ENCODE peak calls at places on chromosomes 12 and 14, in five cellular contexts. S is heart left ventricle, B is endothelial cell of umbilical vein, Z is HCT116, T is uterus. O is an unnamed sample.

GRCh38 chr12:54564768-54565167 is 15.4 kb downstream of the PDE1B start:
- DNase-seq in T (no peak), B (no peak), S (no peak), Z (no peak), O (no peak)

GRCh38 chr12:113097716-113098427 is 37.7 kb downstream of the RASAL1 start:
- DNase-seq in S (no peak), Z (no peak), T (peak; percentile 20), B (no peak), O (no peak)

GRCh38 chr14:90424075-90424474 is 27.2 kb downstream of the CALM1 start:
- DNase-seq in T (no peak), B (no peak), S (no peak), Z (no peak), O (no peak)

GRCh38 chr14:75022655-75023054 is 19.9 kb downstream of the EIF2B2 start:
- DNase-seq in B (peak; percentile 13), S (no peak), T (no peak), Z (no peak), O (no peak)

GRCh38 chr14:104224516-104225281 is 86.3 kb downstream of the KIF26A start:
- DNase-seq in Z (no peak), T (no peak), S (peak; percentile 74), B (peak; percentile 14), O (no peak)

GRCh38 chr14:105486974-105487448 is 325 bp downstream of the CRIP1 start:
- DNase-seq in Z (no peak), S (peak; percentile 90), T (peak; percentile 73), B (no peak), O (peak; percentile 46)

GRCh38 chr12:98154850-98155249 is 360.5 kb upstream of the TMPO start:
- DNase-seq in S (no peak), T (no peak), Z (peak; percentile 12), B (peak; percentile 57), O (no peak)

GRCh38 chr14:37094502-37094901 is 77.9 kb downstream of the SLC25A21 start:
- DNase-seq in B (no peak), T (no peak), S (no peak), Z (no peak), O (no peak)

GRCh38 chr12:118432812-118433540 is 56.6 kb downstream of the SUDS3 start:
- DNase-seq in Z (no peak), S (no peak), B (no peak), T (no peak), O (no peak)

GRCh38 chr12:26274441-26275312 is 79.3 kb downstream of the SSPN start:
- DNase-seq in T (peak; percentile 85), S (peak; percentile 83), Z (peak; percentile 71), B (peak; percentile 98), O (no peak)

GRCh38 chr14:32576088-32576795 is 247.1 kb downstream of the AKAP6 start:
- DNase-seq in B (peak; percentile 57), T (peak; percentile 36), Z (peak; percentile 42), S (no peak), O (peak; percentile 27)

GRCh38 chr14:68783408-68784297 is 9.2 kb downstream of the ZFP36L1 start:
- DNase-seq in T (peak; percentile 18), S (no peak), Z (no peak), B (no peak), O (no peak)

GRCh38 chr14:75661499-75661814 is 411 bp downstream of the TTLL5 start:
- DNase-seq in B (no peak), T (no peak), S (no peak), Z (no peak), O (no peak)

GRCh38 chr12:98137278-98137677 is 378.1 kb upstream of the TMPO start:
- DNase-seq in S (no peak), Z (no peak), B (no peak), T (no peak), O (no peak)

GRCh38 chr12:16421806-16422205 is 74.4 kb downstream of the MGST1 start:
- DNase-seq in B (no peak), T (no peak), S (no peak), Z (no peak), O (no peak)

GRCh38 chr14:44846232-44846824 is 115.4 kb downstream of the KLHL28 start:
- DNase-seq in B (peak; percentile 38), T (no peak), S (no peak), Z (peak; percentile 28), O (no peak)

GRCh38 chr12:91381309-91381804 is 198.7 kb upstream of the DCN start:
- DNase-seq in B (peak; percentile 95), Z (no peak), T (peak; percentile 38), S (no peak), O (peak; percentile 2)

GRCh38 chr12:47312794-47313426 is 233.2 kb upstream of the AMIGO2 start:
- DNase-seq in B (no peak), S (no peak), T (no peak), Z (no peak), O (no peak)

GRCh38 chr12:120413901-120414695 is 23.8 kb upstream of the COX6A1 start:
- DNase-seq in B (no peak), T (no peak), S (no peak), Z (no peak), O (no peak)

GRCh38 chr12:118330421-118331018 is 42.2 kb downstream of the TAOK3 start:
- DNase-seq in T (no peak), S (no peak), B (peak; percentile 88), Z (no peak), O (no peak)

GRCh38 chr12:10220398-10221077 is 7.9 kb downstream of the GABARAPL1 start:
- DNase-seq in T (peak; percentile 63), S (peak; percentile 65), B (peak; percentile 94), Z (no peak), O (no peak)

GRCh38 chr14:74035556-74035955 is 16.4 kb downstream of the BBOF1 start:
- DNase-seq in Z (no peak), T (no peak), B (no peak), S (no peak), O (no peak)

GRCh38 chr14:93712079-93712837 is 76.0 kb downstream of the PRIMA1 start:
- DNase-seq in Z (no peak), S (no peak), B (no peak), T (no peak), O (no peak)

GRCh38 chr14:74985806-74986205 is 16.9 kb upstream of the EIF2B2 start:
- DNase-seq in S (no peak), T (no peak), Z (no peak), B (no peak), O (no peak)

GRCh38 chr12:18217981-18218380 is 43.3 kb upstream of the PIK3C2G start:
- DNase-seq in B (no peak), Z (no peak), S (no peak), T (no peak), O (no peak)

GRCh38 chr12:121033625-121034349 is 5.3 kb downstream of the OASL start:
- DNase-seq in S (no peak), B (no peak), Z (peak; percentile 39), T (no peak), O (no peak)

GRCh38 chr12:102800565-102800964 is 116.5 kb downstream of the PAH start:
- DNase-seq in B (no peak), T (no peak), Z (no peak), S (no peak), O (no peak)

GRCh38 chr14:45072121-45072520 is 11.8 kb upstream of the PRPF39 start:
- DNase-seq in S (no peak), T (no peak), B (no peak), Z (no peak), O (no peak)

GRCh38 chr12:52235822-52236291 is 2.8 kb downstream of the KRT7 start:
- DNase-seq in Z (no peak), B (no peak), T (no peak), S (peak; percentile 26), O (no peak)

GRCh38 chr12:52235001-52235760 is 2.1 kb downstream of the KRT7 start:
- DNase-seq in S (peak; percentile 49), T (no peak), B (no peak), Z (no peak), O (no peak)

GRCh38 chr12:52234226-52234810 is 1.3 kb downstream of the KRT7 start:
- DNase-seq in Z (no peak), B (no peak), T (no peak), S (peak; percentile 29), O (no peak)

GRCh38 chr12:52238206-52238840 is 5.3 kb downstream of the KRT7 start:
- DNase-seq in T (no peak), S (peak; percentile 4), B (no peak), Z (no peak), O (no peak)

GRCh38 chr12:52236386-52237050 is 3.5 kb downstream of the KRT7 start:
- DNase-seq in Z (no peak), T (no peak), B (no peak), S (peak; percentile 21), O (no peak)
- H3K4me3 ChIP-seq in Z (no peak overlapping the region), T (no peak overlapping the region), B (no peak overlapping the region), S (no peak overlapping the region), O (no peak overlapping the region)

DNA sequence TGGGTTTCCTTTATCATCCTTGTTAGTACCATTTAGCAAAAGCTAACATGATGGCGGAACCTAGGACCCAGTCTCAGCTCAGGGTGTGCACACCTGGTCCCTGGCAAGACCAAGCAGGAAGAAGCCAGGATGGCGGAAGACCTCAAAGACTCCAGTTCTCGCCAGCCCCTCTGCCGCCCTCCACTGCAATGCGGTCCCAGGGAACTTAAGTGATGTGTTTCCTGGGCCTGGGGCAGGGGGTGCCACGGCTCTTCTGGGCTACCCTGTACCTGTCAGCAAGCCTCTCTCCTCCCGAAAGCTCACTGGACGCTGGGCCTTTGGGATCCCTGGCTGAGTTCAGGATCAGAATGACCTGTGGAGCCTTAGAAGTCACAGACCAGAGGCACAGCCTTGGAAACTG is 71.3 kb downstream of the FBXL14 start:
- DNase-seq in Z (no peak), S (no peak), T (no peak), B (no peak), O (no peak)
- H3K27me3 ChIP-seq in Z (peaks cover 5% of the 10 kb centered on the region), S (peaks cover 3% of the 10 kb centered on the region), T (no peaks in the 10 kb centered on the region), B (peaks cover 17% of the 10 kb centered on the region), O (no peaks in the 10 kb centered on the region)

DNA sequence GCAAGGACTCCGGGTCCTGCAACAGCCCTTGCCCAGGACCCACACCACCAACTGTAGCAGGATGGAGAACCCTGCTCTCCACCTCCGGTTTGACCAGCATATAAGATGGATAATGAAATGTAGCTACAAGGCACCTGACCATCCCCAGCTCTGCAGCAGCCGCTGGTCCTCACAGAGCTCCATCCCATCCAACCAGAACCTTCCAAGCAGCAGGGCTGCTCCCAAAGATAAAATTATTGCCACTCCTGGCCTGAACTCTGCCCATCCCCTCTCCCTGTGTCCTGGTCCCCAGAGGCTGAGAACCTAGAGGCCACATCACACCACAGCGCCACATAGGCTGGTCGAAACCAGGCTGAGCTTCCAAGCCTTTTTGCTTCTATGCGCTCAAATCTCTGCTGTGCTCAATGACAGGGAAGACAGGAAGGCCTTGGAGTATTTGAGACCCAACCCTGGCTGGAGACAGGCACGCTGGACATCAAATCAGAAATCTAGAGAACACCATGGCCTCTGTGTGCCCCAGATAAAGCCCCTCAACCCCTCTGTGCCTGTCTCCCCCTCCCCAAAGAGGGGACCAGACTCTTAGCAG is 4.2 kb downstream of the CDK2AP1 start:
- DNase-seq in T (no peak), B (no peak), Z (no peak), S (no peak), O (no peak)
- H3K4me3 ChIP-seq in T (no peak overlapping the region), B (no peak overlapping the region), Z (no peak overlapping the region), S (no peak overlapping the region), O (no peak overlapping the region)

GRCh38 chr14:77125275-77126073 is 16.1 kb downstream of the ZDHHC22 start:
- DNase-seq in T (no peak), Z (no peak), B (no peak), S (no peak), O (no peak)

GRCh38 chr14:77124345-77125274 is 17.0 kb downstream of the ZDHHC22 start:
- DNase-seq in S (peak; percentile 74), B (peak; percentile 53), T (peak; percentile 46), Z (no peak), O (peak; percentile 63)

GRCh38 chr14:77126074-77126325 is 15.6 kb downstream of the ZDHHC22 start:
- DNase-seq in T (no peak), Z (no peak), S (no peak), B (no peak), O (no peak)

GRCh38 chr14:77128414-77128891 is 13.1 kb downstream of the ZDHHC22 start:
- DNase-seq in Z (peak; percentile 98), T (no peak), S (no peak), B (no peak), O (no peak)

GRCh38 chr14:77126461-77126990 is 15.1 kb downstream of the ZDHHC22 start:
- DNase-seq in T (no peak), S (no peak), Z (no peak), B (no peak), O (no peak)
- H3K27me3 ChIP-seq in T (no peaks in the 10 kb centered on the region), S (peaks cover 8% of the 10 kb centered on the region), Z (no peaks in the 10 kb centered on the region), B (peaks cover 12% of the 10 kb centered on the region), O (no peaks in the 10 kb centered on the region)